ENCODE peak calls at places on chromosomes 13 and 19, in five cellular contexts. One of them, this sample, is unnamed. For H3K27me3 and H3K4me1, the result is how much of the 10 kb centered on the place peaks cover.

GRCh38 chr19:45467456-45468158 is at the start of gene FOSB:
- DNase-seq in heart left ventricle: peak
- DNase-seq in body of pancreas: peak
- DNase-seq in effector memory CD4-positive, alpha-beta T cell: peak
- DNase-seq in Panc1: no peak
- DNase-seq in this sample: peak

GRCh38 chr13:75129331-75129730 is 352.6 kb downstream of the TBC1D4 start:
- DNase-seq in body of pancreas: no peak
- DNase-seq in Panc1: no peak
- DNase-seq in effector memory CD4-positive, alpha-beta T cell: no peak
- DNase-seq in heart left ventricle: no peak
- DNase-seq in this sample: no peak

GRCh38 chr19:45670670-45671453 is 2.8 kb downstream of the GIPR start:
- DNase-seq in body of pancreas: peak
- DNase-seq in effector memory CD4-positive, alpha-beta T cell: peak
- DNase-seq in Panc1: no peak
- DNase-seq in heart left ventricle: peak
- DNase-seq in this sample: peak

GRCh38 chr13:99506632-99507031 is 5.4 kb downstream of the TM9SF2 start:
- DNase-seq in body of pancreas: no peak
- DNase-seq in heart left ventricle: no peak
- DNase-seq in effector memory CD4-positive, alpha-beta T cell: no peak
- DNase-seq in Panc1: no peak
- DNase-seq in this sample: no peak

GRCh38 chr13:93416943-93417342 is 190.3 kb downstream of the GPC6 start:
- DNase-seq in heart left ventricle: no peak
- DNase-seq in body of pancreas: no peak
- DNase-seq in effector memory CD4-positive, alpha-beta T cell: no peak
- DNase-seq in Panc1: no peak
- DNase-seq in this sample: no peak

GRCh38 chr13:113534236-113534860 is 43.8 kb upstream of the DCUN1D2 start:
- DNase-seq in effector memory CD4-positive, alpha-beta T cell: no peak
- DNase-seq in body of pancreas: no peak
- DNase-seq in Panc1: no peak
- DNase-seq in heart left ventricle: no peak
- DNase-seq in this sample: no peak

GRCh38 chr19:11530432-11530831 is 1.5 kb upstream of the ECSIT start:
- DNase-seq in Panc1: peak
- DNase-seq in effector memory CD4-positive, alpha-beta T cell: no peak
- DNase-seq in body of pancreas: peak
- DNase-seq in heart left ventricle: peak
- DNase-seq in this sample: peak

GRCh38 chr13:76667551-76667950 is 218.7 kb downstream of the KCTD12 start:
- DNase-seq in body of pancreas: no peak
- DNase-seq in Panc1: no peak
- DNase-seq in effector memory CD4-positive, alpha-beta T cell: no peak
- DNase-seq in heart left ventricle: peak
- DNase-seq in this sample: peak

GRCh38 chr13:42757678-42758420 is 23.5 kb upstream of the FAM216B start:
- DNase-seq in effector memory CD4-positive, alpha-beta T cell: no peak
- DNase-seq in heart left ventricle: no peak
- DNase-seq in Panc1: no peak
- DNase-seq in body of pancreas: no peak
- DNase-seq in this sample: no peak

GRCh38 chr19:19146000-19146608 is 7.8 kb upstream of the TMEM161A start:
- DNase-seq in body of pancreas: peak
- DNase-seq in heart left ventricle: peak
- DNase-seq in effector memory CD4-positive, alpha-beta T cell: peak
- DNase-seq in Panc1: no peak
- DNase-seq in this sample: peak

GRCh38 chr13:114115191-114115671 is 17.2 kb downstream of the RASA3 start:
- DNase-seq in body of pancreas: peak
- DNase-seq in Panc1: no peak
- DNase-seq in heart left ventricle: peak
- DNase-seq in effector memory CD4-positive, alpha-beta T cell: no peak
- DNase-seq in this sample: no peak

GRCh38 chr13:42740753-42741152 is 40.6 kb upstream of the FAM216B start:
- DNase-seq in effector memory CD4-positive, alpha-beta T cell: no peak
- DNase-seq in Panc1: no peak
- DNase-seq in heart left ventricle: peak
- DNase-seq in body of pancreas: peak
- DNase-seq in this sample: no peak

GRCh38 chr13:29589234-29589633 is 6.3 kb downstream of the SLC7A1 start:
- DNase-seq in heart left ventricle: no peak
- DNase-seq in body of pancreas: no peak
- DNase-seq in Panc1: no peak
- DNase-seq in effector memory CD4-positive, alpha-beta T cell: no peak
- DNase-seq in this sample: no peak

GRCh38 chr13:74710006-74710405 is 575.8 kb upstream of the KLF12 start:
- DNase-seq in heart left ventricle: no peak
- DNase-seq in Panc1: no peak
- DNase-seq in body of pancreas: no peak
- DNase-seq in effector memory CD4-positive, alpha-beta T cell: no peak
- DNase-seq in this sample: no peak

GRCh38 chr13:77698211-77699058 is 948 bp downstream of the SLAIN1 start:
- DNase-seq in body of pancreas: peak
- DNase-seq in effector memory CD4-positive, alpha-beta T cell: peak
- DNase-seq in heart left ventricle: peak
- DNase-seq in Panc1: no peak
- DNase-seq in this sample: peak

DNA sequence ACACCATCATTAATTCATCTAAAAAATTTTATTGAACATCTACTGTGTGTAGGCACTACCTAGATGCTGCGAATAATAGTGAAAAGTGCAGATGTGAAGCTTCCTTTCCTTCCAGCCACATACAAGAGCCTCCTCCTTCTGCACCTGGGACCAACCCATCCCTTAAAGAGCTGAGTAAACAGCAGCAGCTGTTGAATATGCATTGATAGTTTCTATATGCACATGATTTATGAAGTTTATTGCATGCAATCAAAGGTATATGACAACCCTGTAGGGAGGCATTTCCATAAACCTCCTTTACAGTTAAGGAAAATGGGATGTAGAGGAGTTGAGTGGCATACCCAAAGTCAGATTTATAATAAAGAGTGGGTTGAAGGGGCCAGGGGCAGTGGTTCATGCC is 110.3 kb upstream of the IPO5 start:
- DNase-seq in heart left ventricle: no peak
- DNase-seq in Panc1: no peak
- DNase-seq in effector memory CD4-positive, alpha-beta T cell: no peak
- DNase-seq in body of pancreas: no peak
- DNase-seq in this sample: no peak
- H3K27me3 ChIP-seq in heart left ventricle: under half
- H3K27me3 ChIP-seq in Panc1: under half
- H3K27me3 ChIP-seq in effector memory CD4-positive, alpha-beta T cell: under half
- H3K27me3 ChIP-seq in body of pancreas: under half
- H3K27me3 ChIP-seq in this sample: under half

GRCh38 chr13:25691654-25692053 is 319.9 kb downstream of the ATP8A2 start:
- DNase-seq in heart left ventricle: no peak
- DNase-seq in effector memory CD4-positive, alpha-beta T cell: no peak
- DNase-seq in Panc1: no peak
- DNase-seq in body of pancreas: no peak
- DNase-seq in this sample: no peak
- H3K4me3 ChIP-seq in heart left ventricle: no peak
- H3K4me3 ChIP-seq in effector memory CD4-positive, alpha-beta T cell: no peak
- H3K4me3 ChIP-seq in Panc1: no peak
- H3K4me3 ChIP-seq in body of pancreas: no peak
- H3K4me3 ChIP-seq in this sample: no peak

GRCh38 chr19:40808497-40808896 is 9.5 kb downstream of the EGLN2 start:
- DNase-seq in Panc1: no peak
- DNase-seq in heart left ventricle: no peak
- DNase-seq in body of pancreas: no peak
- DNase-seq in effector memory CD4-positive, alpha-beta T cell: no peak
- DNase-seq in this sample: no peak

GRCh38 chr19:40809358-40810086 is 10.5 kb downstream of the EGLN2 start:
- DNase-seq in body of pancreas: no peak
- DNase-seq in Panc1: no peak
- DNase-seq in heart left ventricle: no peak
- DNase-seq in effector memory CD4-positive, alpha-beta T cell: no peak
- DNase-seq in this sample: no peak

GRCh38 chr19:40806385-40807146 is 7.6 kb downstream of the EGLN2 start:
- DNase-seq in effector memory CD4-positive, alpha-beta T cell: peak
- DNase-seq in heart left ventricle: peak
- DNase-seq in body of pancreas: peak
- DNase-seq in Panc1: no peak
- DNase-seq in this sample: peak

GRCh38 chr19:40807147-40808020 is 8.4 kb downstream of the EGLN2 start:
- DNase-seq in body of pancreas: no peak
- DNase-seq in effector memory CD4-positive, alpha-beta T cell: no peak
- DNase-seq in heart left ventricle: no peak
- DNase-seq in Panc1: no peak
- DNase-seq in this sample: no peak

DNA sequence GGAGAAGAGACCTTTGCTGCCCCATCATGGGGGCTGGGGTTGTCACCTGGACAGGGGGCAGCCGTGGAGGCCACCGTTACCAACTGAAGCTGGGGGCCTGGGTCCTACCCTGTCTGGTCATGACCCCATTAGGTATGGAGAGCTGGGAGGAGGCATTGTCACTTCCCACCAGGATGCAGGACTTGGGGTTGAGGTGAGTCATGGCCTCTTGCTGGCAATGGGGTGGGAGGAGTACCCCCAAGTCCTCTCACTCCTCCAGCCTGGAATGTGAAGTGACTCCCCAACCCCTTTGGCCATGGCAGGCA is 9.0 kb downstream of the EGLN2 start:
- DNase-seq in effector memory CD4-positive, alpha-beta T cell: no peak
- DNase-seq in heart left ventricle: no peak
- DNase-seq in Panc1: no peak
- DNase-seq in body of pancreas: no peak
- DNase-seq in this sample: no peak
- H3K4me1 ChIP-seq in effector memory CD4-positive, alpha-beta T cell: half or more
- H3K4me1 ChIP-seq in heart left ventricle: half or more
- H3K4me1 ChIP-seq in Panc1: under half
- H3K4me1 ChIP-seq in body of pancreas: half or more
- H3K4me1 ChIP-seq in this sample: half or more

DNA sequence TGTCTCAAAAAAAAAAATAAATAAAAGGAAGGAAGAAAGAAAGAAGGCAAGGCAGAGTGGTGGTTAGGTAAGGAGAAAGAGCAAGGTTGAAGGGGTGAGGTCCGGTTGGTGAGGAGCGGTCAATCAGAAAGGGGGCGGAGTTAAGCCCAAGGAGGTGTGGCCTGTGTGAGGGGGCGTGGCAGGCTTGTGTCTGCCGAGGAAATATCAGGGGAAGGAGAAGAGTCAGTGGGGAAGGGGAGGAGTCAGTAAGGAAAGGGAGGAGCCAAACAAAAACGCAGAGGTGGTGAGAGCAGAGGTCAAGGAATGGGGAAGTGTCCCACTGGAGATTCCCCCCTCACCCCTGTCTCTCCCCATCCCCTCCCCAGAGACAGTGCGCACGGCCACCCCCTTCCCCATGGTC is 5.9 kb downstream of the CACNG7 start:
- DNase-seq in body of pancreas: no peak
- DNase-seq in heart left ventricle: no peak
- DNase-seq in Panc1: no peak
- DNase-seq in effector memory CD4-positive, alpha-beta T cell: no peak
- DNase-seq in this sample: no peak
- H3K27me3 ChIP-seq in body of pancreas: under half
- H3K27me3 ChIP-seq in heart left ventricle: under half
- H3K27me3 ChIP-seq in Panc1: under half
- H3K27me3 ChIP-seq in effector memory CD4-positive, alpha-beta T cell: under half
- H3K27me3 ChIP-seq in this sample: under half

This sample was measured in naive thymus-derived CD4-positive, alpha-beta T cell.